ENCODE peak calls at places on chromosomes 4 and X, in four cellular contexts. One of them, this sample, is unnamed.

GRCh38 chrX:9362529-9362928 is 102.3 kb upstream of the TBL1X start:
- DNase-seq in ovary: no peak
- DNase-seq in AG04450: no peak
- DNase-seq in lower leg skin: no peak
- DNase-seq in this sample: no peak

GRCh38 chr4:39825741-39826231 is 127.8 kb downstream of the UBE2K start:
- DNase-seq in lower leg skin: no peak
- DNase-seq in AG04450: no peak
- DNase-seq in ovary: no peak
- DNase-seq in this sample: no peak

GRCh38 chr4:4860381-4860802 is 927 bp downstream of the MSX1 start:
- DNase-seq in AG04450: no peak
- DNase-seq in lower leg skin: no peak
- DNase-seq in ovary: no peak
- DNase-seq in this sample: no peak

GRCh38 chr4:92381640-92382039 is 77.9 kb downstream of the GRID2 start:
- DNase-seq in lower leg skin: no peak
- DNase-seq in ovary: no peak
- DNase-seq in AG04450: no peak
- DNase-seq in this sample: peak

GRCh38 chr4:175087156-175087555 is 169.0 kb downstream of the ADAM29 start:
- DNase-seq in lower leg skin: no peak
- DNase-seq in ovary: no peak
- DNase-seq in AG04450: no peak
- DNase-seq in this sample: no peak

GRCh38 chrX:35682481-35682880 is 115.7 kb upstream of the MAGEB16 start:
- DNase-seq in AG04450: no peak
- DNase-seq in lower leg skin: no peak
- DNase-seq in ovary: no peak
- DNase-seq in this sample: no peak

GRCh38 chr4:65195002-65195401 is 475.3 kb downstream of the EPHA5 start:
- DNase-seq in lower leg skin: no peak
- DNase-seq in AG04450: no peak
- DNase-seq in ovary: no peak
- DNase-seq in this sample: no peak

GRCh38 chrX:40031861-40032422 is 65.8 kb downstream of the BCOR start:
- DNase-seq in lower leg skin: no peak
- DNase-seq in AG04450: no peak
- DNase-seq in ovary: no peak
- DNase-seq in this sample: no peak

GRCh38 chrX:106711375-106711774 is 15.1 kb upstream of the RNF128 start:
- DNase-seq in AG04450: no peak
- DNase-seq in lower leg skin: no peak
- DNase-seq in ovary: no peak
- DNase-seq in this sample: no peak

GRCh38 chrX:141375011-141375730 is 132.9 kb upstream of the SPANXC start:
- DNase-seq in AG04450: no peak
- DNase-seq in lower leg skin: no peak
- DNase-seq in ovary: no peak
- DNase-seq in this sample: no peak

GRCh38 chrX:85244411-85245210 is 820 bp downstream of the ZNF711 start:
- DNase-seq in ovary: peak
- DNase-seq in AG04450: no peak
- DNase-seq in lower leg skin: no peak
- DNase-seq in this sample: no peak

GRCh38 chr4:105158837-105159236 is 12.2 kb downstream of the TET2 start:
- DNase-seq in ovary: peak
- DNase-seq in lower leg skin: no peak
- DNase-seq in AG04450: no peak
- DNase-seq in this sample: no peak

GRCh38 chrX:56762707-56763555 is 33.9 kb downstream of the NBDY start:
- DNase-seq in AG04450: no peak
- DNase-seq in ovary: no peak
- DNase-seq in lower leg skin: no peak
- DNase-seq in this sample: no peak
- H3K4me3 ChIP-seq in AG04450: no peak
- H3K4me3 ChIP-seq in ovary: no peak
- H3K4me3 ChIP-seq in lower leg skin: no peak
- H3K4me3 ChIP-seq in this sample: no peak

GRCh38 chr4:7771541-7772507 is 167.8 kb downstream of the AFAP1 start:
- DNase-seq in lower leg skin: no peak
- DNase-seq in ovary: no peak
- DNase-seq in AG04450: no peak
- DNase-seq in this sample: no peak

GRCh38 chr4:7769308-7769841 is 170.3 kb downstream of the AFAP1 start:
- DNase-seq in AG04450: no peak
- DNase-seq in ovary: no peak
- DNase-seq in lower leg skin: no peak
- DNase-seq in this sample: no peak

GRCh38 chr4:7771056-7771455 is 168.6 kb downstream of the AFAP1 start:
- DNase-seq in ovary: no peak
- DNase-seq in lower leg skin: no peak
- DNase-seq in AG04450: no peak
- DNase-seq in this sample: no peak

GRCh38 chr4:7769936-7770674 is 169.6 kb downstream of the AFAP1 start:
- DNase-seq in lower leg skin: no peak
- DNase-seq in ovary: no peak
- DNase-seq in AG04450: no peak
- DNase-seq in this sample: no peak

GRCh38 chr4:7770675-7771050 is 169.0 kb downstream of the AFAP1 start:
- DNase-seq in AG04450: no peak
- DNase-seq in lower leg skin: no peak
- DNase-seq in ovary: no peak
- DNase-seq in this sample: no peak
- TF ChIP-seq CTCF in AG04450: no peak
- TF ChIP-seq CTCF in lower leg skin: no peak
- TF ChIP-seq CTCF in ovary: no peak
- TF ChIP-seq CTCF in this sample: no peak

DNA sequence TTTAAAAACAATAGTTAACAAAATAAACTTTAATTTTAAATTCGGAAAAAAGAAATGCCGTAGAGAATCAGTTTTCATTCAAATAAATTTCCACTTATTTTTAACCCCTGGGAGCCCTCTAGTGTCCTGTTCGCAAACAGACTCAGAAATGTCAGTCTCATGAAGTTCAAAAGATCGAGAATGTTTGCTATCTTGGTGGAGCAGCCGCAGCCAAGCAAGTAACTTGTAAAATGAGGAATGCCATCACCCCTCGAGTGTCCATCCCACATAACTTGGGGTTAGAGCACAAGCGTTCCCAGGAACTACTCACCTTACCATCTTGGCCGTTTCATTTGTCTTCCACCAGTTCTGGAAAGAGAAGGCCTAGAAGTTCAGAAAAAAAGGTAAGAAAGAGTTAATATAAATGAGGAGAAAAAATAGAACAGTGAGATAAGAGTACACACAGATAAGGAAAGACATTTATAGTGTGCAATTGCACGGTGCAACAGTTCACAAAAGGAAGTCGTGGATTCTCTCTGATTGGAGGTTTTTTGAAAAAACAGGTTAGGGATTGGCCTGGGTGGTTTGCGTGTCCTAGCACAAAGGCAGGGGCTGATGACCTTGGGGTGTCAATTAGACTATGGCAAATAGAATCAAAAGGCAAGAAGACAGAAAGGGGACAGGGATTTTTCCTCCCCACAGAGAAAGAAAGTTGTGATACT is at the start of gene GASK1B:
- DNase-seq in AG04450: peak
- DNase-seq in ovary: peak
- DNase-seq in lower leg skin: peak
- DNase-seq in this sample: no peak
- H3K4me3 ChIP-seq in AG04450: peak
- H3K4me3 ChIP-seq in ovary: peak
- H3K4me3 ChIP-seq in lower leg skin: no peak
- H3K4me3 ChIP-seq in this sample: no peak

GRCh38 chr4:151610229-151610628 is 150.6 kb downstream of the GATB start:
- DNase-seq in AG04450: no peak
- DNase-seq in ovary: no peak
- DNase-seq in lower leg skin: no peak
- DNase-seq in this sample: no peak
- TF ChIP-seq CTCF in AG04450: no peak
- TF ChIP-seq CTCF in ovary: no peak
- TF ChIP-seq CTCF in lower leg skin: no peak
- TF ChIP-seq CTCF in this sample: no peak

DNA sequence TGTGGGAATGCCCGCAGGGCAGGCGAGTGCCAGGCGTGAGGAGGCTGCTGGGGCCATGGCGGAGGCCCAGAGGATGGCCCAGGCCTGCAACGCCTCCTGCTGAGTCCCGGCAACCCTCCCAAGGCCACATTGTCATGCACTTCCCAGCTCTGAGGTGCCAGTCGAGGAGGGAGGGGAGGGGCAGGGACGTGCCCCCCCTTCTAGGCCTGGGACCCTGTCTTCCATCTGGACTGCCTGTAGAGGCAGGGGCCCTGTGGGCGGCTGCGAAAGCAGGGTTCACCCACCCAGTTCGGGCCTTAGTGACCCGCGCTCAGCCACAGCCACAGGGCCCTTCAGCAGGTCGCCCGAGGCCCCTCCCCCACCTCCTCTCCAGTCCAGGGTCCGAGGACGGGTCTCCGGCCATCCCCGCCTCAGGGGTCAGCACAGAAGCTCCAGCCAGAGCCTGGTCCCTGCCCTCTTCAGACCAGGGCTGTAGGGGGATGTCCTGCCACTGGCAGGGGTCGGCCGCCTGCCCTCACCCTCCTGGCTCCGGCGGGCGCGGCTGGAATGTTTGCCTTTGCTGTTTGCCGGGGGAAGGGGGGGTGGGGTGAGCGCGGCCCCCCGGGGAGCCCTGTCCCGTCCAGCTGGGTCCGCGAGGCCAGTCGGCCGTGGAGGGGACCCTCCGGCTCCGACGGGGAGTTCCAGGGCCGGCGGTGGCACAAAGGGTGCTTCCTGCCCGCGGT is 26.6 kb upstream of the FGFR3 start:
- DNase-seq in lower leg skin: no peak
- DNase-seq in AG04450: no peak
- DNase-seq in ovary: no peak
- DNase-seq in this sample: no peak
- H3K4me3 ChIP-seq in lower leg skin: no peak
- H3K4me3 ChIP-seq in AG04450: peak
- H3K4me3 ChIP-seq in ovary: peak
- H3K4me3 ChIP-seq in this sample: no peak

GRCh38 chr4:94721310-94721709 is 36.4 kb upstream of the BMPR1B start:
- DNase-seq in ovary: no peak
- DNase-seq in AG04450: no peak
- DNase-seq in lower leg skin: no peak
- DNase-seq in this sample: no peak
- TF ChIP-seq CTCF in ovary: no peak
- TF ChIP-seq CTCF in AG04450: no peak
- TF ChIP-seq CTCF in lower leg skin: no peak
- TF ChIP-seq CTCF in this sample: no peak

GRCh38 chrX:24023538-24023937 is 3.4 kb downstream of the KLHL15 start:
- DNase-seq in lower leg skin: no peak
- DNase-seq in AG04450: no peak
- DNase-seq in ovary: no peak
- DNase-seq in this sample: no peak
- H3K4me3 ChIP-seq in lower leg skin: no peak
- H3K4me3 ChIP-seq in AG04450: peak
- H3K4me3 ChIP-seq in ovary: peak
- H3K4me3 ChIP-seq in this sample: peak

This sample was measured in kidney epithelial cell.